ENCODE peak calls at places on chromosomes 5 and 9, in seven cellular contexts. C, L, V, F, E, M and T are unnamed samples.
A peak's percentile ranks its signal among the peaks of the same experiment; 100 is the strongest.

GRCh38 chr5:164277720-164278119 is 772.3 kb downstream of the MAT2B start:
- DNase-seq in C (no peak), L (no peak), V (no peak), F (peak; percentile 48), E (peak; percentile 4), M (peak; percentile 65), T (no peak)

GRCh38 chr5:362189-362588 is 40.7 kb downstream of the AHRR start:
- DNase-seq in C (no peak), L (no peak), V (no peak), F (no peak), E (no peak), M (no peak), T (no peak)

GRCh38 chr9:90127923-90128322 is 514.7 kb downstream of the DIRAS2 start:
- DNase-seq in C (no peak), L (no peak), V (no peak), F (no peak), E (no peak), M (no peak), T (no peak)

GRCh38 chr5:627840-628239 is 15.7 kb downstream of the CEP72 start:
- DNase-seq in C (no peak), L (no peak), V (peak; percentile 41), F (no peak), E (no peak), M (no peak), T (no peak)

GRCh38 chr5:58496488-58496887 is 5.3 kb downstream of the GAPT start:
- DNase-seq in C (no peak), L (peak; percentile 70), V (no peak), F (no peak), E (no peak), M (no peak), T (no peak)

GRCh38 chr9:6925841-6926240 is 168.1 kb downstream of the KDM4C start:
- DNase-seq in C (no peak), L (no peak), V (no peak), F (no peak), E (no peak), M (no peak), T (no peak)

GRCh38 chr9:82673904-82674303 is 389.0 kb downstream of the RASEF start:
- DNase-seq in C (no peak), L (no peak), V (no peak), F (no peak), E (no peak), M (peak; percentile 2), T (no peak)

GRCh38 chr5:56676091-56676768 is 139.1 kb upstream of the MAP3K1 start:
- DNase-seq in C (no peak), L (no peak), V (no peak), F (no peak), E (no peak), M (no peak), T (no peak)

GRCh38 chr5:143182901-143183820 is 220.3 kb downstream of the NR3C1 start:
- DNase-seq in C (no peak), L (no peak), V (no peak), F (peak; percentile 48), E (no peak), M (peak; percentile 73), T (peak; percentile 34)

GRCh38 chr5:139474815-139475791 is 4.3 kb downstream of the SMIM33 start:
- DNase-seq in C (peak; percentile 61), L (no peak), V (no peak), F (peak; percentile 87), E (peak; percentile 68), M (peak; percentile 58), T (no peak)

GRCh38 chr9:127368852-127369402 is 28.0 kb upstream of the SLC2A8 start:
- DNase-seq in C (no peak), L (no peak), V (no peak), F (no peak), E (no peak), M (no peak), T (no peak)

GRCh38 chr9:131276891-131277672 is 772 bp upstream of the FAM78A start:
- DNase-seq in C (no peak), L (no peak), V (no peak), F (no peak), E (no peak), M (no peak), T (peak; percentile 40)

GRCh38 chr9:35237303-35237702 is 75.5 kb downstream of the UNC13B start:
- DNase-seq in C (peak; percentile 61), L (no peak), V (no peak), F (no peak), E (no peak), M (no peak), T (no peak)

GRCh38 chr5:179257190-179257741 is 88.0 kb downstream of the ADAMTS2 start:
- DNase-seq in C (peak; percentile 11), L (no peak), V (peak; percentile 73), F (no peak), E (no peak), M (no peak), T (no peak)

GRCh38 chr5:140038373-140038957 is 4.6 kb downstream of the NRG2 start:
- DNase-seq in C (no peak), L (peak; percentile 28), V (no peak), F (peak; percentile 50), E (peak; percentile 56), M (no peak), T (no peak)

GRCh38 chr9:38066167-38066906 is 2.7 kb downstream of the SHB start:
- DNase-seq in C (peak; percentile 46), L (peak; percentile 46), V (no peak), F (no peak), E (no peak), M (no peak), T (no peak)

GRCh38 chr5:132674671-132675506 is 1.1 kb downstream of the IL4 start:
- DNase-seq in C (no peak), L (no peak), V (no peak), F (peak; percentile 98), E (peak; percentile 94), M (peak; percentile 97), T (no peak)

GRCh38 chr9:122127396-122127798 is 32.2 kb downstream of the NDUFA8 start:
- DNase-seq in C (no peak), L (no peak), V (no peak), F (no peak), E (no peak), M (no peak), T (no peak)

GRCh38 chr9:134500931-134501265 is 140.7 kb upstream of the COL5A1 start:
- DNase-seq in C (no peak), L (no peak), V (no peak), F (no peak), E (no peak), M (no peak), T (no peak)

GRCh38 chr9:99128133-99128406 is 23.2 kb downstream of the TGFBR1 start:
- DNase-seq in C (no peak), L (no peak), V (no peak), F (no peak), E (no peak), M (no peak), T (no peak)

GRCh38 chr9:90088411-90088810 is 483.6 kb downstream of the GADD45G start:
- DNase-seq in C (no peak), L (no peak), V (no peak), F (no peak), E (no peak), M (no peak), T (no peak)

DNA sequence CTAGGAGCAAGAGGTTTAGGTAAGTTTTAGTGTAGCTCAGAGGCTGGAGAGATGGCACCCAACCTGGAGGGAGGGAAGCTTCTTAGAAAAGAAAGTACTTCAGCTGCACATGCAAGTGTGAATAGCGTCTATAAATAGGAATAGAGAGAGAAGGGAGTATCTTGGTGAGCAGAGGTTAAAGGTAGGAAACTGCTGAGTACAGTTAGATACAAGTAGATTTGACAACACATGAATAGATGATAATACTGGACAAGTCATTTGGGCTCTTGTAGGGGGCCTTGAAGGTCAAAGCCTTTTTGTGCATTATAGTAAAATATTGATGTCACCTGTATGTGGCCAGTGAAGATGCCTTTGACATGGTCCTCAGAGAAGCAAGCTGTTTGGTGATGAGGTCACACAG is 34.2 kb downstream of the ANP32B start:
- DNase-seq in C (no peak), L (no peak), V (no peak), F (no peak), E (no peak), M (no peak), T (no peak)
- H3K27ac ChIP-seq in C (no peak overlapping the region), L (no peak overlapping the region), V (no peak overlapping the region), F (no peak overlapping the region), E (no peak overlapping the region), M (no peak overlapping the region), T (no peak overlapping the region)

DNA sequence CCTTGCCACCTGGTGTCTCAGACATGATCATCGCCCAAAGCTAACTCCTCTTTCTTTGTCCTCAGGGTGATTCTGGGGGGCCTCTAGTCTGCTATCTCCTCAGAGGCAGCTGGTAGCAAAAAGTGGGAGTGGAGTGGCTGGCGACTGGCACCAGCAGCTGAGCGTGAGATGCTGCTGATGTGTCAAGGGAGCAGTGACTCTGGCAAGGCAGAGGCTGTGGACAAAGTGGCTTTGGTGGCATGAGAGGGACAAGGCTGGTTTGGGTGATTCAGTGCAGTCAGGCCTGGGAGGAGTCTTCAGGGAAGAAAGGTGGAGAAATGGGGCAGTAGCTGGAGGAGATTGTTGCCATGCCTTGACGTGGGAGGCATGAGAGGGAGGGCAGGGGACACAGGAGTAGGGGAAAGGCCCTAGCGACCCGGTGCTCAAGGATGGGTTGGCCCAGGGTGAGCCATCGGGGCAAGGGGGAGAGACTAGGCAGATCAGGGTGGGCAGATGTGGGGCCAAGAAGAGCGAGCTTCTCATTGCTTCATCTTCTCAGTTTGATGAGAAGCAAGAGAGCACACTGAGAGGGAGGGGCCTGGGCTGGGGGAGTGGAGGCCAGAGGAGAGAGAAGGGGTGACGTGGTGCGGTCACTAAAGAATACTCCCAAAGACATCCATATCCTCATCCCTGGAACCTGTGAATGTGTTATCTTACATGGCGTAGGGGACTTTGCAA is 64.2 kb upstream of the SPTLC1 start:
- DNase-seq in C (no peak), L (no peak), V (no peak), F (no peak), E (no peak), M (no peak), T (no peak)
- H3K4me3 ChIP-seq in C (no peak overlapping the region), L (no peak overlapping the region), V (no peak overlapping the region), F (no peak overlapping the region), E (no peak overlapping the region), M (no peak overlapping the region), T (no peak overlapping the region)

DNA sequence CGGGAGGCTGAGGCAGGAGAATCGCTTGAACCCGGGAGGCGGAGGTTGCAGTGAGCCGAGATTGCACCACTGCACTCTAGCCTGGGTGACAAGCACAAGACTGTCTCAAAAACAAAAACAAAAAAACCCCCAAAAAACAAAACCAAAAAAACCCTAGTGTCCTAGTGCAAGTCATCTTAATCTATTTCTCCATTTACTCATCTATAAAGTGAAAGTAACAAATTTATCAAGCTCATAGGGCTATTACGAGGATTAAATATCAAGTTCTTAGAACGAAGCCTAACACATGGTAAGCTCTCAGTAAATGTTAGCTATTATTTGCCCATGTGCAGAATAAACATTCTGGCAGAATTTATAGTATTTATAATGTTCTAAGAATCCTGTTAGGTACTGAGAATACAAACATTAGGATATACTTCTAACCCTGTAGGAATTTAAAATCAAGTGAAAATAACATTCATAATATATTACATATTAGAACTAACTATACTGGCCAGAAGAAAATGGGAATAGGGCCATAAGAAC is 45.0 kb downstream of the GOLPH3 start:
- DNase-seq in C (no peak), L (no peak), V (no peak), F (no peak), E (no peak), M (no peak), T (no peak)
- H3K27ac ChIP-seq in C (no peak overlapping the region), L (peak overlapping the region; percentile 57), V (no peak overlapping the region), F (peak overlapping the region; percentile 24), E (no peak overlapping the region), M (no peak overlapping the region), T (no peak overlapping the region)

DNA sequence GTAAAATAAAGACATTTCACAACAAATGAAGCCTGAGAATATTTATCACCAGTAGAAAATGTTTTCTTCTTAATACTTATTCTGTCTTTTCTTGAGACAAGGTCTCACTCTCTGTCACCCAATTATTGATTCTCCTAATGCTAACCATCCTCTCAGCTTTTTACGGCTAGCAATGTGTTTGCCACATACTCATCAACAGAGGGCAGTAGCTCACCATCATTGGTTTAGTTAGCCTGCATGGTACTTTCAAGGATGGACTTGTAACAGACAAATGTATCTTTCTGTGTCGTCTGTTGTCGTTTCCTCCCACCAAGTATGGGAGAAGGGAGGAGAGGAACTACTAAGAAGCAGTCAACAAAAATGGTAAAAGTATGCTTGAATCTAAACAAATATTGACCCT is 5.9 kb upstream of the ACO1 start:
- DNase-seq in C (peak; percentile 44), L (peak; percentile 86), V (no peak), F (peak; percentile 81), E (peak; percentile 85), M (peak; percentile 60), T (peak; percentile 56)
- H3K4me3 ChIP-seq in C (no peak overlapping the region), L (no peak overlapping the region), V (no peak overlapping the region), F (no peak overlapping the region), E (peak overlapping the region; percentile 4), M (no peak overlapping the region), T (no peak overlapping the region)